ENCODE peak calls at places on chromosomes 6 and 20, in five cellular contexts. X is heart right ventricle, F is mesothelial cell of epicardium, J is cardiac fibroblast, G is nephron progenitor cell. Z is an unnamed sample.

GRCh38 chr20:44835661-44836221 is 25.4 kb upstream of the RIMS4 start:
- DNase-seq in X (no peak), J (no peak), F (no peak), G (no peak), Z (no peak)

GRCh38 chr6:25041676-25042598 is 106.2 kb upstream of the RIPOR2 start:
- DNase-seq in X (no peak), G (no peak), F (no peak), J (no peak), Z (no peak)

GRCh38 chr6:69232506-69233194 is 564.2 kb downstream of the LMBRD1 start:
- DNase-seq in J (peak), X (peak), F (peak), G (peak), Z (peak)

GRCh38 chr6:142462260-142462659 is 160.5 kb downstream of the ADGRG6 start:
- DNase-seq in J (no peak), G (no peak), F (no peak), X (no peak), Z (no peak)

GRCh38 chr6:139325003-139325600 is 33.3 kb upstream of the TXLNB start:
- DNase-seq in J (no peak), G (no peak), F (no peak), X (no peak), Z (no peak)

GRCh38 chr6:18343741-18344140 is 43.4 kb upstream of the RNF144B start:
- DNase-seq in X (no peak), F (no peak), G (no peak), J (peak), Z (no peak)

GRCh38 chr6:80769101-80769500 is 662.6 kb downstream of the BCKDHB start:
- DNase-seq in F (no peak), X (no peak), J (peak), G (no peak), Z (no peak)

GRCh38 chr6:127199470-127199869 is 67.2 kb upstream of the RNF146 start:
- DNase-seq in G (no peak), F (no peak), X (no peak), J (no peak), Z (no peak)

GRCh38 chr20:2101057-2101934 is at the start of gene STK35:
- DNase-seq in G (no peak), J (no peak), F (peak), X (no peak), Z (no peak)

GRCh38 chr6:146351018-146351417 is 192.6 kb upstream of the RAB32 start:
- DNase-seq in F (no peak), J (no peak), G (no peak), X (no peak), Z (no peak)

GRCh38 chr6:15430181-15430580 is 184.3 kb downstream of the JARID2 start:
- DNase-seq in G (no peak), X (no peak), F (no peak), J (peak), Z (no peak)

GRCh38 chr20:51497542-51498467 is 44.7 kb downstream of the NFATC2 start:
- DNase-seq in J (peak), F (no peak), G (no peak), X (peak), Z (no peak)

DNA sequence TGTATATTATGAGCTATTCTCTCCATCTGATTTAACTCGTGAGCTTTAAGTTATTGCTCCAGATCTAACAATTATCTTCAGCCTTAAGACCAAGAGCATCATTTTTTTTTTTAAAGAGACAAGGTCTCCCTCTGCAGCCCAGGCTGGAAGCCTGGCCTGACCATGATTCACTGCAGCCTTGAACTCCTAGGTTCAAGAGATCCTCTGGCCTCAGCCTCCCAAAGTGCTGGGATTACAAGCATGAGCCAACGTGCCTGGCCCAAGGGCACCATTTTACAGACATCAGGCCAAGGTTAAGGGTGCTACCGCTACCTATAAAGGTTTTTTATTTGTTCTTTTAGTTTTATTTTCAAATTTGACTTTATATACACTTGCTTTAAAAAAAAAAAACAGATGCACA is 2.3 kb downstream of the SUPT3H start:
- DNase-seq in G (no peak), J (no peak), F (no peak), X (no peak), Z (no peak)
- TF ChIP-seq CTCF in G (no peak), J (no peak), F (no peak), X (no peak), Z (no peak)

GRCh38 chr6:31070711-31071197 is 41.6 kb downstream of the C6orf15 start:
- DNase-seq in G (peak), F (peak), J (peak), X (peak), Z (no peak)
- TF ChIP-seq CTCF in G (peak), F (peak), J (peak), X (peak), Z (peak)

GRCh38 chr6:108494434-108494833 is 66.3 kb upstream of the FOXO3 start:
- DNase-seq in G (no peak), F (no peak), X (no peak), J (no peak), Z (no peak)

GRCh38 chr6:108501559-108501958 is 59.2 kb upstream of the FOXO3 start:
- DNase-seq in F (no peak), G (no peak), X (no peak), J (peak), Z (no peak)

GRCh38 chr6:108502826-108503225 is 57.9 kb upstream of the FOXO3 start:
- DNase-seq in G (no peak), F (no peak), X (no peak), J (no peak), Z (no peak)

GRCh38 chr6:108492131-108492766 is 68.5 kb upstream of the FOXO3 start:
- DNase-seq in F (no peak), J (peak), X (peak), G (no peak), Z (no peak)

DNA sequence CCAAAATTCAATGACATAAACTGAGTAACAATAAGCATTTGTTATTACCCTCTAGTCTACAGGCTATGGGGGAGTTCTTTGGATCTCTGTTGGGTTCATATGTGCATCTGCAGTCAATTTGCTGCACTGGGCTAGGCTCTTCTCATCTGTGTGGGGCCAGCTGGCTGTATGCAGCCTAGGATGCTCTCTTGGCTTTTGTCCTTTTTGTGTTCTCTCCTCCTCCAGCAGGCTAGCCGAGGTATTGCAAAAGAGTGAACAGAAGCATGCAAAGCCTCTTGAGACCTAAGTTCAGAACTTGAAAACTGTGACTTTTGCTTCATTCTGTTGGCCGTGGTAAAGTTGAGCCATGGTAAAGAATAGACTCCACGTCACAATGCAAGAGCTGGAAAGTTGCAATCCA is 62.8 kb upstream of the FOXO3 start:
- DNase-seq in F (no peak), J (peak), X (peak), G (peak), Z (no peak)
- TF ChIP-seq CTCF in F (no peak), J (peak), X (peak), G (peak), Z (peak)

DNA sequence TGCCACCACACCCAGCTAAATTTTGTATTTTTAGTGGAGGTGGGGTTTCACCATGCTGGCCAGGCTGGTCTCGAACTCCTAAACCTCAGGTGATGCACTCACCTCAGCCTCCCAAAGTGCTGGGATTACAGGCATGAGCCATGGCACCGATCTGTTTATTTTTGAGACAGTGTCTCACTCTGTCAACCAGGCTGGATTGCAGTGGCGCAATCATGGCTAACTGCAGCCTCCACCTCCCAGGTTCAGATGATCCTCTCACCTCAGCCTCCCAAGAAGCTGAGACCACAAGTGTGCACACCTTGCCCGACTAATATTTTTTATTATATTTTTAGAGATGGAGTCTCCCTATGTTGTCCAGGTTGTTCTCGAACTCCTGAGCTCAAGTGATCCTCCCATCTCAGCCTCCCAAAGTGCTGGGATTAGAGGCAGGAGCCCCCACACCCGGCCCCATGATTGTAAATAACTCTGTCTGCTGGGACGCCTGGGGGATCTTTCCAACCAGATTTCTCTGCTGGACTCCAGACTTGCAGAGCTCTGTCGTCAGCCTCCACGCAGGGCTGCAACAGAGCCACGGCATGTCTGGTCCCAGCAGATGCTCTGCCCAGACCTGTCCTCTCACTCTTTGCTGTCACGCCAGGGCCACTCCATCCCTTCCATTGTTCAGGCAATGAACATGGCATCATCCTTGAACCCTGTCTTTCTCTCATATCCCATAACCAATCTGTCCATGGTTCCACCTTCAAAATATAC is 25.3 kb downstream of the SYNJ2 start:
- DNase-seq in G (no peak), J (no peak), X (no peak), F (no peak), Z (no peak)
- TF ChIP-seq CTCF in G (no peak), J (no peak), X (no peak), F (no peak), Z (no peak)

GRCh38 chr6:66561479-66561878 is 854.5 kb upstream of the EYS start:
- DNase-seq in J (no peak), X (no peak), G (no peak), F (no peak), Z (no peak)

GRCh38 chr6:66556936-66557335 is 849.9 kb upstream of the EYS start:
- DNase-seq in X (no peak), G (no peak), F (no peak), J (no peak), Z (no peak)

GRCh38 chr6:66555082-66555481 is 848.1 kb upstream of the EYS start:
- DNase-seq in J (no peak), G (no peak), F (no peak), X (no peak), Z (no peak)

DNA sequence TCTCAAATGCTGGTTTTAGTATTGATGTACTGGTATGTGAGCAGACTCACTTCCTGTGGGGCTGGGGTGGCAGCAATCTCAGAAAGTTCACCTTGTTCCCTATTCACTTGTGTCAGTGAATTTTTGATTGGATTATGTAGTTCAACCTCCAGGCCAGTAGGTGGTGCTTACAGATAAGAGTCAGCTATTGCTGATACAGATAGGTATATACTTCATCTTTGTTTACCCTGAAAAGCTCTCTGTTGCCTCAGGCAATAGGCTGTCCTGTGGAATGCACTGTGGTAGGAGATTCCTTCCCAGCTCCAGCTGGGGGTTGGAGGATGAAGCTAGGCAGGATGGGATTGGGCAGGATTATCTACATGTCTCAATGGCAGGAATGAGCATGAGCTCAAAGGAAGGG is 851.2 kb upstream of the EYS start:
- DNase-seq in G (no peak), J (no peak), X (no peak), F (no peak), Z (no peak)
- TF ChIP-seq CTCF in G (no peak), J (no peak), X (no peak), F (peak), Z (peak)